ENCODE peak calls at places on chromosomes 11 and 22, in four cellular contexts. H is sciatic nerve; A is stimulated activated CD4-positive, alpha-beta T cell treated with anti-CD3 and anti-CD28 coated beads, Interleukin-12 subunit alpha, Interleukin-12 subunit beta, amount 100 ng/mL, for 48 hours; X is hepatocyte. Z is an unnamed sample.

GRCh38 chr11:90722552-90723190 is 499.8 kb upstream of the CHORDC1 start:
- DNase-seq in X (no peak), A (no peak), H (no peak), Z (no peak)

GRCh38 chr22:25900880-25901279 is 158.9 kb downstream of the MYO18B start:
- DNase-seq in A (no peak), H (no peak), X (no peak), Z (no peak)

GRCh38 chr22:49754674-49755590 is 72.7 kb downstream of the BRD1 start:
- DNase-seq in X (no peak), H (peak), A (no peak), Z (no peak)

GRCh38 chr11:117256573-117256972 is 24.1 kb downstream of the RNF214 start:
- DNase-seq in X (no peak), H (no peak), A (no peak), Z (no peak)

GRCh38 chr11:47846998-47847397 is 1.2 kb downstream of the NUP160 start:
- DNase-seq in X (no peak), H (no peak), A (no peak), Z (no peak)

GRCh38 chr22:25399649-25400151 is 164.8 kb upstream of the GRK3 start:
- DNase-seq in A (no peak), H (no peak), X (no peak), Z (no peak)

GRCh38 chr11:660681-661444 is 23.8 kb downstream of the DRD4 start:
- DNase-seq in H (no peak), X (no peak), A (no peak), Z (no peak)

GRCh38 chr11:68841718-68842426 is at the start of gene CPT1A:
- DNase-seq in A (no peak), X (peak), H (peak), Z (peak)

GRCh38 chr11:61749607-61750217 is 2.7 kb upstream of the MYRF start:
- DNase-seq in H (no peak), A (no peak), X (no peak), Z (no peak)